ENCODE peak calls at places on chromosomes 13 and 19, in six cellular contexts. W, Y, S, B, I and O are unnamed samples.

GRCh38 chr13:33678906-33679657 is 138.9 kb upstream of the RFC3 start:
- DNase-seq in Y (peak), I (peak), W (peak), B (no peak), S (peak), O (peak)

GRCh38 chr13:80604094-80604493 is 263.2 kb upstream of the SPRY2 start:
- DNase-seq in S (no peak), B (no peak), W (no peak), I (no peak), Y (no peak), O (peak)

GRCh38 chr13:35478384-35479222 is 2.1 kb upstream of the MAB21L1 start:
- DNase-seq in B (no peak), Y (no peak), W (no peak), I (peak), S (no peak), O (no peak)

GRCh38 chr19:33905937-33906577 is 109.4 kb downstream of the KCTD15 start:
- DNase-seq in B (no peak), S (no peak), Y (peak), W (peak), I (no peak), O (peak)

GRCh38 chr19:33295621-33296472 is 6.5 kb downstream of the CEBPA start:
- DNase-seq in I (peak), B (no peak), S (no peak), Y (peak), W (no peak), O (no peak)

GRCh38 chr13:90933097-90933826 is 414.2 kb upstream of the MIR17HG start:
- DNase-seq in I (no peak), Y (no peak), W (no peak), S (no peak), B (no peak), O (no peak)

GRCh38 chr13:110137677-110138008 is 169.3 kb downstream of the COL4A1 start:
- DNase-seq in Y (no peak), S (no peak), I (no peak), W (no peak), B (no peak), O (peak)

GRCh38 chr19:49142866-49143335 is 12.3 kb downstream of the HRC start:
- DNase-seq in I (peak), B (peak), S (peak), Y (peak), W (peak), O (peak)

GRCh38 chr19:1651061-1651547 is 1.3 kb downstream of the TCF3 start:
- DNase-seq in S (no peak), Y (peak), W (no peak), B (no peak), I (peak), O (no peak)

GRCh38 chr13:46559272-46559805 is 6.4 kb downstream of the LRCH1 start:
- DNase-seq in S (no peak), Y (no peak), I (no peak), W (no peak), B (no peak), O (no peak)

DNA sequence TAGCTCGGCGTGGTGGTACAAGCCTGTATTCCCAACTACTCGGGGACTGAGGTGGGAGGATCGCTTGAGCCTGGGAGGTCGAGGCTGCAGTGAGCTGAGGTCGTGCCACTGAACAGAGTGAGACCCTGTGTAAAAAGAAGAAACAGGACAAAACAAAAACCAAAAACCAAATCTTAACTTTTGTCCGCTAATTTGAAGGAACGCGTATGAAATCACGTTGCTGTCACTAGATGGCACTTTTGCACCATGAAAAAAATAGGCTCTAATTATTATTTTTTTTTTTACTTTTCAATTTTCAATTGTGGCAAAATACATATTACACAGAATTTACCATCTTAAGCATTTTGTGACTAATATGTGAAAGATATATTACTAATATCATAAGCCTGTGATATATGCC is 17.6 kb upstream of the ZNF835 start:
- DNase-seq in Y (no peak), W (no peak), S (no peak), B (no peak), I (no peak), O (no peak)
- TF ChIP-seq CTCF in Y (peak), W (no peak), S (no peak), B (no peak), I (no peak), O (no peak)

GRCh38 chr13:79380943-79381445 is 25.1 kb downstream of the RBM26 start:
- DNase-seq in Y (no peak), W (no peak), B (no peak), I (no peak), S (no peak), O (no peak)

GRCh38 chr13:79385694-79386093 is 20.4 kb downstream of the RBM26 start:
- DNase-seq in S (no peak), Y (no peak), W (no peak), I (no peak), B (no peak), O (no peak)

GRCh38 chr13:79384022-79384610 is 21.9 kb downstream of the RBM26 start:
- DNase-seq in B (no peak), Y (no peak), S (no peak), I (no peak), W (no peak), O (no peak)

GRCh38 chr13:79379274-79379673 is 26.8 kb downstream of the RBM26 start:
- DNase-seq in B (no peak), W (no peak), I (no peak), Y (no peak), S (no peak), O (no peak)

DNA sequence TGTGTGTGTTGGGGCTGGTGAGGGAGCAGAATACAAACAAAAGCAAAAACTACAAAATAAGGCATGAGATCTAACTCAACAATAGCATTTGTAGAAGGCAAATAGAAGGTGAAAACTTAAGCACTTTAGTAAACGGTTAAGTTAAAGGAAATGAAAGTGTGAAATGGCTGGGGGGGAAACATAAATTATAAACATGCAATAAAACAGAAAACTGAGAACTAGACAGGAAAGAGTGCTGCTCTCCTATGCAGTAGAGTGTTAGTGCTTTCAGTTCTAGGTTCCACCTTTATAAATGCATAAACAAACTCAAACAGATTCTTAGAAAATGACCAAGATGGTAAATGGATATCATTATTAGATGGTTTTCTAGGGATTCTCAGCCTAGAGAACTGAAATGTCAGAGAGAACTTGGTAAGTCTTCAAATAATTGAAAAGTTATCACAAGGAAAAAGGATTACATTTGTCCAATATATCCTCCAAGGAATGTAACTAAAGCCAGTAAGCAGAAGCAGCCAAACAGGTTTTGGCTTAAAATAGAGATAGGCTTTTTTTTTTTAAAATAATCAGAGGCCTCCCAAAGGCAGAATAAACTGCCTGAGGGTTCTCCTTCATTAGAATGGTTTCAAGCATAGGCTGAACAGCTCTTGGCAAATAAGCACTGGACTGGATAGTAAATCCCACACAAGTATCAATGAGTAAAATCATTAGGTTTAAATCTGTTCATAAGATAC is 23.3 kb downstream of the RBM26 start:
- DNase-seq in W (no peak), Y (no peak), B (no peak), I (no peak), S (no peak), O (no peak)
- H3K4me3 ChIP-seq in W (no peak), Y (no peak), B (no peak), I (no peak), S (no peak), O (no peak)

DNA sequence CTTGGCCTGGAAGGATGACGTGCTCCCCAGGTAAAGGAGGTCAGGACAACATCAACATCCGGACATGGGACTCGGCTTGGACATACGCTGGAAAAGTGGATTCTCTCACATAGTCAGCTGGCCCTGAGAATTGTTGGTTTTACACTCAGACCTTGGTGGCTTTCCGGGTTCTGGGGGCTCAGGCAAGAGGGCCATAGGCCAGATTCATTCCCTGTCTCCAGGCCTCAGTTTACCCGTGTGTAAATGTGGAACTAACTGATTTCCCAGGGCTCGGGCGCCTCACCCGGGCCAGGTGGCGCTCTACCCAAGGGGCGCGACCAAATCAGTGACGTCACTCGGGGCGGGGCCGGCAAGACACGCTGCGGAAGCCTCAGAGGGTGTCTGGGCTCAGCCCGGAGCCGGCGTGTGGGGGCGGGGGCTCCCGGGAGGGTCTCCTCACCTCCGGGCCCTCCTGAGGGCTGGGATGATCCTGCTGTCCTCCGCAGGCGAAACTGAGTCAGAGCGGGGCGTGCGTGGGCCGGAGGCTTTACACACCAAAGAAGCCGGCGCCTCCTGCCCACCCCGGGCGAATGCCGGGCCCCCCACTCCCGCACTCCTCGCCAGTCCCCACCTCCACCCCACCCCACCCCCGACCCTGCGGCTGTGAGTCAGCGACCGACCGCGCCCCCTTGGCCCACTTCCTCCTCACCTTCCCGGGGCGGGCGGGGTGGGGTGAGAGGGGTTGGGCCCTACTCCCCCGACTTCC is 861 bp upstream of the VASP start:
- DNase-seq in W (peak), Y (peak), I (peak), S (no peak), B (peak), O (peak)
- TF ChIP-seq CTCF in W (no peak), Y (peak), I (no peak), S (peak), B (peak), O (peak)

GRCh38 chr19:55300821-55301458 is 17.1 kb downstream of the BRSK1 start:
- DNase-seq in W (no peak), S (no peak), Y (no peak), I (no peak), B (no peak), O (no peak)
- H3K4me3 ChIP-seq in W (no peak), S (no peak), Y (no peak), I (no peak), B (no peak), O (no peak)

GRCh38 chr13:81609335-81609734 is 1268.4 kb upstream of the SPRY2 start:
- DNase-seq in W (no peak), B (no peak), Y (no peak), S (no peak), I (no peak), O (no peak)

GRCh38 chr13:81606074-81606473 is 1265.1 kb upstream of the SPRY2 start:
- DNase-seq in S (no peak), W (no peak), I (no peak), B (no peak), Y (peak), O (no peak)

DNA sequence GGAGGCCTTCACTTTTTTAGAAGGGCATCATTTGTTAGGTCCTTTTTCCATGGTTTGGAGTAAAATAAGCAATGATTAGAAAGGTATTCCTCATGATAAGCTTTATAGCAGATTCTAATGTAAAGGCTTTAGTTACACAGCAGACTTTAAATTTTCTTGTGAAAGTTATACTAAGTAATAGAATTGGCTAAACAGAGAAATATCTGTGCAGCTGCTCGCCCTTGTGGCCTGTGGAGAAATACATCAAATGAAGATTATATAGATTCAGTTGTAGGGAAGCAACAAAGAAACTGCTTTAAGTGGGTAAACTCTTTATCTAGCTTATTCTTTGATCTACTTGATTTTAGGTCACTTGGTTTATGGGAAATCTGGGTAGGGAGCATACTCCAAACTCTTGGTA is 1269.7 kb upstream of the SPRY2 start:
- DNase-seq in Y (no peak), B (no peak), W (no peak), I (no peak), S (no peak), O (no peak)
- TF ChIP-seq CTCF in Y (no peak), B (no peak), W (no peak), I (no peak), S (no peak), O (no peak)

GRCh38 chr19:23571175-23571574 is 115.8 kb downstream of the ZNF675 start:
- DNase-seq in W (no peak), S (no peak), I (no peak), Y (no peak), B (no peak), O (no peak)
- H3K4me3 ChIP-seq in W (no peak), S (no peak), I (no peak), Y (no peak), B (no peak), O (no peak)

GRCh38 chr19:36489139-36489919 is at the start of gene ZNF566:
- DNase-seq in S (peak), B (peak), W (peak), Y (peak), I (peak), O (peak)
- TF ChIP-seq CTCF in S (no peak), B (peak), W (no peak), Y (no peak), I (no peak), O (no peak)

GRCh38 chr13:51585696-51586095 is 1.4 kb downstream of the WDFY2 start:
- DNase-seq in I (no peak), B (no peak), S (no peak), W (no peak), Y (no peak), O (no peak)
- H3K4me3 ChIP-seq in I (peak), B (peak), S (peak), W (peak), Y (peak), O (peak)